ENCODE peak calls at places on chromosomes 2 and 18, in five cellular contexts. T, U, Z, V and O are unnamed samples.

GRCh38 chr2:6647028-6647427 is 218.7 kb downstream of the CMPK2 start:
- DNase-seq in V (no peak), T (no peak), Z (no peak), U (no peak), O (no peak)

GRCh38 chr18:46148810-46149209 is 44.6 kb downstream of the HAUS1 start:
- DNase-seq in U (peak), Z (peak), T (peak), V (no peak), O (peak)

GRCh38 chr2:151237422-151238012 is 24.1 kb downstream of the RBM43 start:
- DNase-seq in T (no peak), V (no peak), Z (no peak), U (peak), O (no peak)

GRCh38 chr2:2399390-2399789 is 68.3 kb upstream of the MYT1L start:
- DNase-seq in T (no peak), U (no peak), V (no peak), Z (no peak), O (no peak)

GRCh38 chr18:44325903-44326650 is 354.6 kb upstream of the SETBP1 start:
- DNase-seq in V (peak), U (peak), Z (peak), T (peak), O (peak)

GRCh38 chr18:59813942-59814341 is 85.9 kb upstream of the PMAIP1 start:
- DNase-seq in U (no peak), Z (no peak), T (no peak), V (no peak), O (no peak)

GRCh38 chr2:189512879-189513278 is 67.7 kb downstream of the SLC40A1 start:
- DNase-seq in Z (no peak), U (no peak), T (no peak), V (no peak), O (no peak)

GRCh38 chr2:235234711-235235110 is 259.1 kb upstream of the AGAP1 start:
- DNase-seq in V (peak), Z (no peak), T (no peak), U (no peak), O (no peak)

GRCh38 chr18:78914586-78914935 is 65.1 kb upstream of the SALL3 start:
- DNase-seq in U (no peak), Z (no peak), V (no peak), T (no peak), O (no peak)

GRCh38 chr2:191333911-191334357 is 88.7 kb downstream of the MYO1B start:
- DNase-seq in T (no peak), Z (no peak), U (peak), V (peak), O (no peak)

GRCh38 chr2:28407976-28408690 is 15.5 kb downstream of the FOSL2 start:
- DNase-seq in T (no peak), Z (no peak), V (no peak), U (no peak), O (no peak)

GRCh38 chr18:3498705-3499451 is 48.9 kb downstream of the TGIF1 start:
- DNase-seq in Z (peak), V (no peak), U (no peak), T (peak), O (peak)

GRCh38 chr2:118061135-118061955 is 26.9 kb upstream of the INSIG2 start:
- DNase-seq in U (peak), T (no peak), V (no peak), Z (peak), O (peak)

DNA sequence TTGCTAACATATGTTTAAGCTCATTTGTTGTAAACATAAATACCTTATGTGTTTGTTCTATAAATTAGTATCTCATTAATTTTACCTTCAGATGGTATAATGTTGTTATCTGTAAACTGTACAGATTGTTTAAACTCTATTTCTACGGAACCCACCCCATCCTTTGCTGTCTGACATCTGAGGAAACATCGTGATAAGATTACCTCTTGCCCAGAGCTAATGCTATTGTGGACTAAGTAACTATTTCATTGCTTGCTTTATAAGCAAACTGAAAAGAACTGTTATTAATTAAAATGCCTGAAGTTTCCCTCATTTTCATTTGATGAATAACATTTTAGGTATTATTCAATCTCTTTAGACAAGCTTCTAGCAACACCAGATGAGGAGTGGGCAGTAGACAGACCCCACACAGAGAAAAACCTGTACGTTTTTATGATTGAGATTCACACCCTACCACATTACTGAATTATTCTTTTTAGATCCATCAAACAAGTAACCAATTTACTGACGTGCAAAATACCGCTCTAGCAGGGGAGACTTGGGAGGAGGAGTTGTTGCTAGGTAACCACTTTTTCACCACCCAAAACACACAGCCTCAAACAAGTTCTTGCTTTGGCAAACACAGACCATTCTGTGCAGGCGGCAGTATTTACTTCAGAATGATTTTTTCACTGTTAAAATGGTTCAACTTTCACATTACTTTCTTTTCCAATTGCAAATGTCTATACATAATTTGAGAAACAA is 1.9 kb upstream of the SYT4 start:
- DNase-seq in U (peak), V (peak), Z (no peak), T (no peak), O (no peak)
- TF ChIP-seq CTCF in U (no peak), V (no peak), Z (no peak), T (no peak), O (no peak)

GRCh38 chr2:173119069-173119807 is 43.6 kb downstream of the MAP3K20 start:
- DNase-seq in Z (no peak), T (no peak), V (no peak), U (peak), O (peak)
- TF ChIP-seq CTCF in Z (no peak), T (no peak), V (no peak), U (no peak), O (no peak)

GRCh38 chr18:74063023-74063422 is 84.6 kb downstream of the FBXO15 start:
- DNase-seq in V (no peak), Z (no peak), U (no peak), T (no peak), O (no peak)
- TF ChIP-seq CTCF in V (no peak), Z (no peak), U (no peak), T (no peak), O (no peak)

DNA sequence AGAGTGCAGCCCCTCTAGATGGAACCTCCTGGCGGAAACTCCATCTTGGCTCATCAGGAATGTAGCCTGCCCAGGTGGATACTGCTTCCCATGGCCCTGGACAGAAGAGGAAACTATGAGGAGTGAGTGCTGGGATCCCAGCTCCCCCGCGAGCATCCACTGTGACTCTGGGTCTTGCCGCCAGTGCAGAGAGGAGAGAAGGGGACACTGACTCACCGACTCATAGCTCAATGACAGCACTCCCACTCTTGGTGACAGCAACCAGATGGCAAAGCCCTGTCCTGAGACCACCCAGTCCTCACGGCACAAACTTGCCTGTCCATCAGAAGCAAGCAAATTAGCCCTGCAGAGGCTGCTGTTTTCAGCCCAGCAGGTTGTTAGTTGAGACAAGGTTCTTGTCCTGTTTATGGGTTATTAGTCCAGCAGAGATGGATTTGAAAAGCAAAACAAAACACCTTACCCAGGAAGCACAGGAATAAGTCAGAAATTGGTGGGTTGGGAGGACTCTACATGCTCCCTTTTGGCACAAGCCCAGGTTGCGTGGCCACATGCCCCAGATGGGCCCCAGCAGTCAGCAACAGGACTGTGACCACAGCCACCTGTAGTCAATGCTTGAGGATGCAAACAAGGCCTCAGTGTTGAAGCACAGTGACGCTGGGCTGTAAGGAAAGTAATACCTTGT is 111.5 kb upstream of the GLI2 start:
- DNase-seq in T (no peak), Z (no peak), U (no peak), V (no peak), O (no peak)
- TF ChIP-seq CTCF in T (no peak), Z (no peak), U (no peak), V (no peak), O (no peak)

DNA sequence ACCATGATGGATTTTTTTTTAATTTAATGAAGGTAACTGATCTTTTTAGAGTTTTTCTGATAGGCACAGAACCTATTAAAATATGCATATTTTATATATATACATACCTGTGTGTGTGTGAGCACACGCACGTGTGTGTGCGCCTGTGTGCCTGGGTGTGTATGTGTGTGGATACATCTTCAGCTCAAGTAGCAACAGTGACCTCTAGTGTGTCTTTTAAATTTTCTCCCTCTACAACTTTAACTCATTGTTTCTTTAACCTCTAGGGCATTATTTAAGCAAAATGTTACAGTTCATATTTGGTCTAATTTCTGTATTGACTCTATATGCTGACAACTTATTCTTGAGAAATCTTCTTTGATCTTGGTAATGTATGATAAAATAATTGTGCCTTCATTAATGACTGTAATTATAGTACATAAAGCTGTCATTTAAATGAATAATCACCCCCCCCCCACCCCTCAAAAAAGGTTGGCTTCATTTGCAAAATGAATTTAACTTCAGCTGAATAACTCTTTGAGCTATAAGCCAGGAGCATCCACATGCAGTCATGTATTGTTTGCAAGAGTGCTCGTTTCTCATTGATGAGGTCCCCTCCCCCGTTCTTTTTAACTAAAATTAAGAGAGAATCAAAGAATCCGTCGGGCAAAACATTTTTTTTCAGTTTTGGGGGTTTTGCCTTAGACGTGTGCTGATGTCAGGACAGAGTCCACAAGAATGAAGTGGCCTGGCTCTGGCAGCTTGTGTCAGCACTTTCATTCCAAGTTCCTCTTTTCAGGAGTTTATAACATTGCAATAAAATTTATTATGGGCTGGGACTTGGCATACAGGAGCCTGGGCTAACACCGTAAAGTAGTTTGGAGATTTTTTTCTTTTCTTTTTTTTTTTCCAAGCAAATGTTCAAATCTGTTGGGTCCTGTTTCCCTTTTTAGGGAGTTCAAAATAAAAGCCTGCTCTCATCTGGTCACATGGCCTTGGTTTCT is 80.0 kb downstream of the ETAA1 start:
- DNase-seq in U (peak), Z (peak), T (no peak), V (no peak), O (no peak)
- TF ChIP-seq CTCF in U (peak), Z (peak), T (no peak), V (peak), O (no peak)